ENCODE peak calls at places on chromosomes 5 and 9, in six cellular contexts. One of them, this sample, is unnamed.

GRCh38 chr5:173290477-173291131 is 37.6 kb downstream of the STC2 start:
- DNase-seq in HL-60: no peak
- DNase-seq in progenitor cell of endocrine pancreas: no peak
- DNase-seq in fibroblast of pulmonary artery: peak; percentile 58
- DNase-seq in cardiac muscle cell: peak; percentile 94
- DNase-seq in GM23338: no peak
- DNase-seq in this sample: no peak

GRCh38 chr5:146338774-146339714 is at the start of gene POU4F3:
- DNase-seq in progenitor cell of endocrine pancreas: no peak
- DNase-seq in HL-60: no peak
- DNase-seq in fibroblast of pulmonary artery: no peak
- DNase-seq in GM23338: peak; percentile 86
- DNase-seq in cardiac muscle cell: peak; percentile 34
- DNase-seq in this sample: no peak

GRCh38 chr9:8616419-8616818 is 816.8 kb upstream of the DMAC1 start:
- DNase-seq in progenitor cell of endocrine pancreas: no peak
- DNase-seq in HL-60: no peak
- DNase-seq in cardiac muscle cell: no peak
- DNase-seq in GM23338: no peak
- DNase-seq in fibroblast of pulmonary artery: peak; percentile 4
- DNase-seq in this sample: no peak

GRCh38 chr5:131649160-131649559 is 14.1 kb upstream of the RAPGEF6 start:
- DNase-seq in progenitor cell of endocrine pancreas: no peak
- DNase-seq in cardiac muscle cell: no peak
- DNase-seq in GM23338: no peak
- DNase-seq in fibroblast of pulmonary artery: no peak
- DNase-seq in HL-60: no peak
- DNase-seq in this sample: no peak

GRCh38 chr9:88477300-88477751 is 57.7 kb upstream of the NXNL2 start:
- DNase-seq in cardiac muscle cell: no peak
- DNase-seq in GM23338: no peak
- DNase-seq in progenitor cell of endocrine pancreas: no peak
- DNase-seq in fibroblast of pulmonary artery: peak; percentile 80
- DNase-seq in HL-60: no peak
- DNase-seq in this sample: no peak

GRCh38 chr9:122056484-122056883 is 36.6 kb downstream of the TTLL11 start:
- DNase-seq in GM23338: peak; percentile 67
- DNase-seq in HL-60: no peak
- DNase-seq in fibroblast of pulmonary artery: peak; percentile 18
- DNase-seq in cardiac muscle cell: peak; percentile 71
- DNase-seq in progenitor cell of endocrine pancreas: peak; percentile 40
- DNase-seq in this sample: no peak

GRCh38 chr5:177336112-177336511 is 15.4 kb downstream of the LMAN2 start:
- DNase-seq in GM23338: peak; percentile 49
- DNase-seq in progenitor cell of endocrine pancreas: no peak
- DNase-seq in HL-60: peak; percentile 63
- DNase-seq in fibroblast of pulmonary artery: peak; percentile 15
- DNase-seq in cardiac muscle cell: peak; percentile 7
- DNase-seq in this sample: no peak

GRCh38 chr9:114098021-114098659 is 952 bp downstream of the KIF12 start:
- DNase-seq in GM23338: peak; percentile 90
- DNase-seq in progenitor cell of endocrine pancreas: peak; percentile 67
- DNase-seq in fibroblast of pulmonary artery: no peak
- DNase-seq in cardiac muscle cell: peak; percentile 69
- DNase-seq in HL-60: no peak
- DNase-seq in this sample: no peak

GRCh38 chr9:138053321-138053868 is 175.8 kb downstream of the CACNA1B start:
- DNase-seq in GM23338: peak; percentile 66
- DNase-seq in cardiac muscle cell: no peak
- DNase-seq in HL-60: no peak
- DNase-seq in fibroblast of pulmonary artery: no peak
- DNase-seq in progenitor cell of endocrine pancreas: no peak
- DNase-seq in this sample: no peak

GRCh38 chr5:72377920-72378635 is 57.9 kb downstream of the PTCD2 start:
- DNase-seq in fibroblast of pulmonary artery: peak; percentile 68
- DNase-seq in cardiac muscle cell: no peak
- DNase-seq in HL-60: no peak
- DNase-seq in progenitor cell of endocrine pancreas: no peak
- DNase-seq in GM23338: no peak
- DNase-seq in this sample: no peak

GRCh38 chr9:134411451-134412297 is 85.4 kb downstream of the RXRA start:
- DNase-seq in GM23338: no peak
- DNase-seq in progenitor cell of endocrine pancreas: no peak
- DNase-seq in fibroblast of pulmonary artery: peak; percentile 44
- DNase-seq in cardiac muscle cell: no peak
- DNase-seq in HL-60: peak; percentile 56
- DNase-seq in this sample: no peak

GRCh38 chr9:27451207-27451792 is 72.8 kb upstream of the IFNK start:
- DNase-seq in GM23338: no peak
- DNase-seq in HL-60: no peak
- DNase-seq in fibroblast of pulmonary artery: no peak
- DNase-seq in progenitor cell of endocrine pancreas: no peak
- DNase-seq in cardiac muscle cell: no peak
- DNase-seq in this sample: no peak

GRCh38 chr5:163509288-163510040 is 4.0 kb downstream of the MAT2B start:
- DNase-seq in HL-60: no peak
- DNase-seq in GM23338: peak; percentile 36
- DNase-seq in cardiac muscle cell: no peak
- DNase-seq in fibroblast of pulmonary artery: peak; percentile 89
- DNase-seq in progenitor cell of endocrine pancreas: no peak
- DNase-seq in this sample: no peak

GRCh38 chr5:172167893-172168292 is 20.1 kb downstream of the STK10 start:
- DNase-seq in progenitor cell of endocrine pancreas: no peak
- DNase-seq in GM23338: peak; percentile 37
- DNase-seq in fibroblast of pulmonary artery: no peak
- DNase-seq in HL-60: no peak
- DNase-seq in cardiac muscle cell: peak; percentile 71
- DNase-seq in this sample: no peak

GRCh38 chr5:140118294-140118936 is 4.5 kb downstream of the PURA start:
- DNase-seq in cardiac muscle cell: no peak
- DNase-seq in progenitor cell of endocrine pancreas: no peak
- DNase-seq in fibroblast of pulmonary artery: no peak
- DNase-seq in GM23338: peak; percentile 47
- DNase-seq in HL-60: no peak
- DNase-seq in this sample: no peak
- TF ChIP-seq CTCF in cardiac muscle cell: peak; percentile 5
- TF ChIP-seq CTCF in progenitor cell of endocrine pancreas: no peak
- TF ChIP-seq CTCF in fibroblast of pulmonary artery: no peak
- TF ChIP-seq CTCF in GM23338: no peak
- TF ChIP-seq CTCF in HL-60: no peak
- TF ChIP-seq CTCF in this sample: no peak

GRCh38 chr5:97531549-97531948 is 348.5 kb upstream of the RIOK2 start:
- DNase-seq in GM23338: no peak
- DNase-seq in fibroblast of pulmonary artery: no peak
- DNase-seq in cardiac muscle cell: no peak
- DNase-seq in HL-60: no peak
- DNase-seq in progenitor cell of endocrine pancreas: no peak
- DNase-seq in this sample: no peak

GRCh38 chr5:97536683-97537082 is 353.6 kb upstream of the RIOK2 start:
- DNase-seq in cardiac muscle cell: no peak
- DNase-seq in fibroblast of pulmonary artery: no peak
- DNase-seq in progenitor cell of endocrine pancreas: no peak
- DNase-seq in GM23338: no peak
- DNase-seq in HL-60: no peak
- DNase-seq in this sample: no peak

GRCh38 chr5:97529354-97529753 is 346.3 kb upstream of the RIOK2 start:
- DNase-seq in fibroblast of pulmonary artery: no peak
- DNase-seq in HL-60: no peak
- DNase-seq in GM23338: no peak
- DNase-seq in progenitor cell of endocrine pancreas: no peak
- DNase-seq in cardiac muscle cell: no peak
- DNase-seq in this sample: no peak

GRCh38 chr5:97538916-97539315 is 355.9 kb upstream of the RIOK2 start:
- DNase-seq in HL-60: no peak
- DNase-seq in cardiac muscle cell: no peak
- DNase-seq in GM23338: no peak
- DNase-seq in progenitor cell of endocrine pancreas: no peak
- DNase-seq in fibroblast of pulmonary artery: no peak
- DNase-seq in this sample: no peak

DNA sequence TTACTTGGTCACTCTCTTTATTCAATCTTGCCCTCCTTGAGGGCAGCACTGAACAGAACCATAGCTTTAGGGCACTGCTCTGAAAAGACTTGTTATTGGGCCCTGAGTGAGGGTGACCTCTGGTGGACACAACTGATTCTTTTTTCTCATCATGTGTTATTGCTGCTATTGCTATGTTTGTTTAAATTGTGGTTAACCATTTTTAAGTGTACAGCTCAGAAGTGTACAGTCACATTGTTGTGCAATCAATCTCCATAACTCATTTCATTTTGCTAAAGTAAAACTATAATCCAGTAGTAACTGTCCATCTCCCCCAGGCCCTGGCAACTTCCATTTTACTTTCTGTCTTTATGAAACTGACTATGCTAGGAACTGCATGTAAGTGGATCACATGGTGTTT is 351.1 kb upstream of the RIOK2 start:
- DNase-seq in HL-60: peak; percentile 11
- DNase-seq in fibroblast of pulmonary artery: peak; percentile 95
- DNase-seq in progenitor cell of endocrine pancreas: no peak
- DNase-seq in cardiac muscle cell: peak; percentile 52
- DNase-seq in GM23338: peak; percentile 65
- DNase-seq in this sample: no peak
- TF ChIP-seq CTCF in HL-60: peak; percentile 15
- TF ChIP-seq CTCF in fibroblast of pulmonary artery: peak; percentile 78
- TF ChIP-seq CTCF in progenitor cell of endocrine pancreas: peak; percentile 69
- TF ChIP-seq CTCF in cardiac muscle cell: peak; percentile 69
- TF ChIP-seq CTCF in GM23338: peak; percentile 83
- TF ChIP-seq CTCF in this sample: peak; percentile 42

GRCh38 chr9:21331676-21332402 is 3.4 kb downstream of the KLHL9 start:
- DNase-seq in HL-60: no peak
- DNase-seq in progenitor cell of endocrine pancreas: no peak
- DNase-seq in cardiac muscle cell: no peak
- DNase-seq in fibroblast of pulmonary artery: no peak
- DNase-seq in GM23338: no peak
- DNase-seq in this sample: no peak

GRCh38 chr9:21340735-21341134 is 5.5 kb upstream of the KLHL9 start:
- DNase-seq in progenitor cell of endocrine pancreas: no peak
- DNase-seq in GM23338: no peak
- DNase-seq in cardiac muscle cell: no peak
- DNase-seq in fibroblast of pulmonary artery: no peak
- DNase-seq in HL-60: no peak
- DNase-seq in this sample: no peak

GRCh38 chr9:21336467-21336866 is 1.3 kb upstream of the KLHL9 start:
- DNase-seq in HL-60: no peak
- DNase-seq in fibroblast of pulmonary artery: no peak
- DNase-seq in progenitor cell of endocrine pancreas: no peak
- DNase-seq in cardiac muscle cell: no peak
- DNase-seq in GM23338: peak; percentile 20
- DNase-seq in this sample: no peak

GRCh38 chr9:21334603-21334968 is 618 bp downstream of the KLHL9 start:
- DNase-seq in GM23338: peak; percentile 16
- DNase-seq in fibroblast of pulmonary artery: peak; percentile 34
- DNase-seq in progenitor cell of endocrine pancreas: no peak
- DNase-seq in HL-60: no peak
- DNase-seq in cardiac muscle cell: no peak
- DNase-seq in this sample: no peak

DNA sequence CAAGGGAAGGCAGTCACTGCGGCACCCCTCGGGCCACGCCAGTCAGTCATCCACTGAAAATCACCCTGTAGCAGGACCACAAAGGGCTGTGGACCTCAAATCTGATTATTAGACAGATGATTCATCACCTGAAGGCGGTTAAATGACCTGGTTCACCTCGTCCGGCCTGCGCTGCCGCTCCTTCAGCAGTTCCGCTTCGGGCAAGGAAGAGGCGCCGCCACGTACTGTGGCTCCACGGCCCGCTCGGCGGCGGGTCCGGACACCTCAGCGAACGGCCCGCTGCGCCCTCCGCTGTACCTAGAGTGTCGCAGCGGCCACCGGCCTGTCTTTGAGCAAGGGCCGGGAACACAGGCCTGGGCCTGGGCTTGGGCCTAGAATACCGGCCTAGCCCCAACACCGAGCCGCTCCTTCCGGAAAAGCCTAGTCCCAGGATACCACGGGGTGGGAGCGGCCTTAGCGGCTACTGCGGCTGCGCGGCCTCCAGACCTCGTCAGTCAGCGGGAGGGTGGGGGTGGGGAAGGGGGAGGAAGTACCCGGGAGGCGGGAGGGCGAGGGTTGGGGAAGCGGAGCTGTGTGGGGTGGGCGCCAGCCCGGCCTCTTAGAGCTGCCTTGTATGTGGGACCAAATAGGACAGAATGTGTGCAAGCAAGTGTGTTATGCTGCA is at the start of gene KLHL9:
- DNase-seq in progenitor cell of endocrine pancreas: peak; percentile 79
- DNase-seq in HL-60: peak; percentile 78
- DNase-seq in cardiac muscle cell: peak; percentile 93
- DNase-seq in GM23338: peak; percentile 95
- DNase-seq in fibroblast of pulmonary artery: peak; percentile 95
- DNase-seq in this sample: peak; percentile 81
- TF ChIP-seq CTCF in progenitor cell of endocrine pancreas: no peak
- TF ChIP-seq CTCF in HL-60: no peak
- TF ChIP-seq CTCF in cardiac muscle cell: no peak
- TF ChIP-seq CTCF in GM23338: no peak
- TF ChIP-seq CTCF in fibroblast of pulmonary artery: no peak
- TF ChIP-seq CTCF in this sample: no peak

GRCh38 chr9:76662476-76663281 is 101.6 kb upstream of the PCA3 start:
- DNase-seq in GM23338: no peak
- DNase-seq in HL-60: peak; percentile 78
- DNase-seq in cardiac muscle cell: no peak
- DNase-seq in progenitor cell of endocrine pancreas: no peak
- DNase-seq in fibroblast of pulmonary artery: no peak
- DNase-seq in this sample: no peak

GRCh38 chr9:76655970-76656369 is 108.3 kb upstream of the PCA3 start:
- DNase-seq in progenitor cell of endocrine pancreas: no peak
- DNase-seq in cardiac muscle cell: no peak
- DNase-seq in GM23338: no peak
- DNase-seq in HL-60: no peak
- DNase-seq in fibroblast of pulmonary artery: peak; percentile 46
- DNase-seq in this sample: no peak

GRCh38 chr9:76657265-76657664 is 107.0 kb upstream of the PCA3 start:
- DNase-seq in HL-60: no peak
- DNase-seq in fibroblast of pulmonary artery: no peak
- DNase-seq in progenitor cell of endocrine pancreas: no peak
- DNase-seq in cardiac muscle cell: no peak
- DNase-seq in GM23338: no peak
- DNase-seq in this sample: no peak

GRCh38 chr9:76655121-76655531 is 109.1 kb upstream of the PCA3 start:
- DNase-seq in cardiac muscle cell: no peak
- DNase-seq in fibroblast of pulmonary artery: peak; percentile 63
- DNase-seq in progenitor cell of endocrine pancreas: no peak
- DNase-seq in HL-60: no peak
- DNase-seq in GM23338: no peak
- DNase-seq in this sample: no peak

DNA sequence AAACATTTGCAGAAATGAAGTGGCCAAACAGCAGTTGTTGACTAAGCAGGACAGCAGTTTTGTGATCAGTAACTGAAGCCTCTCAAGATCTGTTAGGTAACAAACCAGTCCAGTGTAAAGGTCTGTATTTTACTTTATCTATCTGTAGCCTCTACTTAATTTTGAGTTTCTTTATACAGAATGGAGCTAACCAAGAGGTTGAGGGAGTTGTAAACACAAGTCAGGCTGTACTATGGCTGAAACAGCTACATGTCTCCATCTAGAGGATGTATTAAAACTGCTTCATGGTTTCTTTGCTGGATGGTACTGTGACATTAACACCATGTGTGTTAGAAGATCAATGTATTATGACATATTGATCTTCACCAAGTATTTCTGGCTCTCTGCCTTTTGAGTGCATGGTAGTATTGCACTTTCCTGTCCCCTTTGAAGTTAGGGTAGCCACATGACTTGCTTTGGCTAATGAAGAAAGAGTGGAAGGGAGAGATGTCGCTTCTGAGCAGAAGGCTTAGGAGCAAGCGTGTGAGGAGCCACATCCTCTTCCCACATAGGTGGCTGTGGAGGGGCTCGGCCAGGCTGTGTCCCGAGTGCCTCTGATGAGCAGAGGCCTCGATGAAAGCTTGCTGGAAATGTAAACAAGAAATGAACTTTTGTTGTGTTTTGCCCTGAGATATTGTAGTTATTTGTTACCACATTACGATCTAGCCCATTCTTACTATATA is 105.6 kb upstream of the PCA3 start:
- DNase-seq in progenitor cell of endocrine pancreas: no peak
- DNase-seq in cardiac muscle cell: peak; percentile 47
- DNase-seq in HL-60: peak; percentile 71
- DNase-seq in GM23338: peak; percentile 68
- DNase-seq in fibroblast of pulmonary artery: peak; percentile 86
- DNase-seq in this sample: no peak
- TF ChIP-seq CTCF in progenitor cell of endocrine pancreas: peak; percentile 69
- TF ChIP-seq CTCF in cardiac muscle cell: peak; percentile 69
- TF ChIP-seq CTCF in HL-60: peak; percentile 61
- TF ChIP-seq CTCF in GM23338: peak; percentile 72
- TF ChIP-seq CTCF in fibroblast of pulmonary artery: peak; percentile 76
- TF ChIP-seq CTCF in this sample: peak; percentile 70

This sample was measured in natural killer cell.